ENCODE peak calls at places on chromosomes 5 and 9, in seven cellular contexts. V is choroid plexus epithelial cell, N is pancreas, R is heart left ventricle, Z is SJSA1, G is cardiac muscle cell, P is astrocyte of the spinal cord. X is an unnamed sample.

GRCh38 chr5:36944607-36945225 is 68.1 kb downstream of the NIPBL start:
- DNase-seq in V (peak), N (no peak), R (no peak), Z (no peak), G (peak), P (peak), X (peak)

GRCh38 chr5:143262393-143263174 is 140.9 kb downstream of the NR3C1 start:
- DNase-seq in V (peak), N (no peak), R (no peak), Z (no peak), G (peak), P (peak), X (peak)

GRCh38 chr5:146394486-146394885 is 52.6 kb upstream of the TCERG1 start:
- DNase-seq in V (no peak), N (no peak), R (no peak), Z (no peak), G (no peak), P (no peak), X (no peak)

GRCh38 chr5:41532485-41532884 is 22.1 kb upstream of the PLCXD3 start:
- DNase-seq in V (no peak), N (no peak), R (no peak), Z (no peak), G (no peak), P (no peak), X (no peak)

GRCh38 chr5:55994502-55994997 is at the start of gene IL6ST:
- DNase-seq in V (peak), N (no peak), R (no peak), Z (peak), G (peak), P (peak), X (peak)

GRCh38 chr5:61401726-61402125 is 69.7 kb downstream of the ZSWIM6 start:
- DNase-seq in V (peak), N (no peak), R (no peak), Z (no peak), G (peak), P (peak), X (peak)

GRCh38 chr9:35257986-35258664 is 96.3 kb downstream of the UNC13B start:
- DNase-seq in V (no peak), N (no peak), R (no peak), Z (no peak), G (no peak), P (no peak), X (no peak)

GRCh38 chr5:170795154-170795553 is 11.6 kb downstream of the GABRP start:
- DNase-seq in V (no peak), N (no peak), R (no peak), Z (no peak), G (no peak), P (no peak), X (no peak)

GRCh38 chr9:33453286-33453882 is 6.0 kb upstream of the AQP3 start:
- DNase-seq in V (no peak), N (no peak), R (no peak), Z (no peak), G (no peak), P (no peak), X (no peak)

GRCh38 chr5:119470851-119471451 is 18.7 kb downstream of the HSD17B4 start:
- DNase-seq in V (peak), N (no peak), R (no peak), Z (no peak), G (peak), P (peak), X (peak)

GRCh38 chr5:115423541-115423940 is 121.0 kb downstream of the FEM1C start:
- DNase-seq in V (no peak), N (no peak), R (peak), Z (peak), G (peak), P (no peak), X (no peak)

GRCh38 chr5:116600876-116601275 is 26.3 kb upstream of the SEMA6A start:
- DNase-seq in V (peak), N (no peak), R (no peak), Z (no peak), G (no peak), P (peak), X (no peak)

GRCh38 chr9:82923410-82924242 is 139.3 kb downstream of the RASEF start:
- DNase-seq in V (peak), N (no peak), R (no peak), Z (no peak), G (no peak), P (peak), X (no peak)

GRCh38 chr9:119967867-119968535 is 598.8 kb upstream of the BRINP1 start:
- DNase-seq in V (no peak), N (no peak), R (no peak), Z (no peak), G (no peak), P (no peak), X (no peak)

GRCh38 chr5:39164529-39165402 is 54.6 kb downstream of the FYB1 start:
- DNase-seq in V (peak), N (no peak), R (no peak), Z (no peak), G (no peak), P (no peak), X (peak)

DNA sequence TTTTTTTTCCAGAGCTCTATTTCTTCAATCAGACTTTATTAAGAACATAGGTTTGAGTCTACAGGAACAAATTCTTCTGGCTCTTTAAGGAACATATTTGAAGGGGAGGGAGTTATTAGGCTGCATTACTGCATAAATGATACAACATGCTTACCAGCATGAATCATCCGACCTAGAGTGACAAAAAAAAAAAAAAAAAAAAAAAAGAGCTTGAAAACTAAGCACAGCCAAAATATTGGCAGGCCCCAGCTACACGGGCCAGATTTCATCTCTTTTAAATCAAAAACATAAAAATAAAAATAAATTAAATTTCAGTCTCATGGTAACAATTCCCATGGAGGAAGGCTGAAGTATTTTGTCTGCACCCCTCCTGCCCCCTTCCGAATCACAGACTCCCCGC is 26.3 kb downstream of the MSX2 start:
- DNase-seq in V (peak), N (no peak), R (no peak), Z (no peak), G (peak), P (peak), X (no peak)
- H3K4me3 ChIP-seq in V (peak), N (no peak), R (peak), Z (no peak), G (peak), P (peak), X (peak)

DNA sequence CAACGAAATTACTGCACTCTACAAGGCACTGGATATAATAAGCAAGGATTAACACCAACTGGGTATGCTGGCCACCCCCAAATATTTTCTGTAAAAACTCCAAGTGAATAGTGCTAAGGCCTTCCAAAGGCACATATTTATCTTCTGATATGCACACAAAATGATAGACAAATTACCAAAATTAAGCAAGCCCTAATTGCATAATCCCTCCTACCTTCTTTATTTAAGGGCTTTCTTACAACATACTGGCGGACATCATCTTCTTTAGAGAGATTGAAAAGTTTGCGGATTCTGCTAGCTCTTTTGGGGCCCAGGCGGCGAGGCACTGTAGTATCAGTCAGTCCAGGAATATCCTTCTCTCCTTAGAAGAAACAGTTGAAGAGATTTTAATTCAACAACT is 1.9 kb downstream of the RPS6 start:
- DNase-seq in V (no peak), N (no peak), R (no peak), Z (no peak), G (no peak), P (no peak), X (no peak)
- H3K4me3 ChIP-seq in V (peak), N (peak), R (no peak), Z (no peak), G (peak), P (peak), X (peak)

DNA sequence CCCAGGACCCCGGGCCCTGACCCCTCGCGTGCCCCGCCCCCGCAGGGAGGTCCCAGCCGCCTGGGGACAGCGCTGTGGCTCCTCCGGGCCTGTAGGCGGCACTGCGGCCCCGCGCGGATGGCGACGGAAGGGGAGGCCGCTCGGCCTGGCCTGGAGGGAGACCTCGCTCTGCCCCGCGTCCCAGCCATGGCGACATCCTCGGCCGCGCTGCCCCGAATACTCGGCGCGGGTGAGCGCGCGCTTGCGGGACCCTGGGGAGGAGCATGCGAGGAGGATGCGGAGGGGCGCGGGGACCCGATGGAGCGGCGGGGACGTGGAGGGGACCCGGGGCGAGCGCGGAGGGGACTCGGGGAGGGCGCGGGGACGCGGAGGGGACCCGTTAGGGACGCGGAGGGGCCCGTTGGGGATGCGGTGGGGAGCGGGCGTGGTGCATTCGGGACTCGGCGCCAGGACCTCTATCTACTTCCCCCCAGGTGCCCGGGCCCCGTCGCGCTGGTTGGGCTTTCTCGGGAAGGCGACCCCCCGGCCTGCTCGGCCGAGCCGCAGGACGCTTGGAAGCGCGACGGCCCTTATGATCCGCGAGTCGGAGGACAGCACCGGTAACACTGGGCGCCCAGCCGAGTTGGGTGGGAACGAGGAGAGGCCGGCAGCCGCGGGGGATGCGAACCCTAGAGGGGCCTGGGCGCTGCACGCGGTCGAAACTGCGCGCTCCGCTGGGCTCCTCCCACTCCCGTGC is at the start of gene MRPS2:
- DNase-seq in V (peak), N (peak), R (peak), Z (peak), G (peak), P (peak), X (peak)
- H3K4me3 ChIP-seq in V (peak), N (peak), R (peak), Z (peak), G (peak), P (peak), X (peak)

GRCh38 chr5:44199408-44199807 is 189.8 kb downstream of the FGF10 start:
- DNase-seq in V (no peak), N (no peak), R (no peak), Z (no peak), G (no peak), P (no peak), X (no peak)
- H3K4me3 ChIP-seq in V (no peak), N (no peak), R (no peak), Z (no peak), G (no peak), P (no peak), X (no peak)

GRCh38 chr5:174247239-174247638 is 201.7 kb downstream of the NSG2 start:
- DNase-seq in V (no peak), N (no peak), R (no peak), Z (no peak), G (no peak), P (no peak), X (no peak)

GRCh38 chr5:174245506-174245905 is 200.0 kb downstream of the NSG2 start:
- DNase-seq in V (no peak), N (no peak), R (no peak), Z (no peak), G (no peak), P (peak), X (no peak)

GRCh38 chr5:174252121-174252520 is 206.6 kb downstream of the NSG2 start:
- DNase-seq in V (no peak), N (no peak), R (no peak), Z (no peak), G (no peak), P (no peak), X (no peak)

GRCh38 chr5:174246743-174247142 is 201.2 kb downstream of the NSG2 start:
- DNase-seq in V (no peak), N (no peak), R (no peak), Z (no peak), G (no peak), P (no peak), X (no peak)

DNA sequence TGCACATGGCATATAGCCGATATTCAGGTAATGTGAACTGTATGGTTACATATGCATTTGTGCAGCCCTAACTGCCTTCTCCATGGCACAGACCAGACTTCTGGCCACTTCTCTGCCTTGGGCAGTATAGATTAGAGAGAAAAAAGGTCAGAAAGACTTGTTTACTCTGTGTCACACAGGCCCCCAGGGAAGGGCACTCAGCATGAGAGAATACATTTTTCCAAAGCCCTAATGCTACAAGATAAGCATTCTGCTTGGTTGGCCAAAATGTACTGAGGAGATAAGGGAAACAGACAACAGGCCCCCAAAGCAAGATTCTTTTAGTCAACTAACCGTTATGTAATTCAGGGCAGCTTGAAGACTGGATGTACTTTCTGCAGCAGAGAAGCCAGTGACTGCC is 205.8 kb downstream of the NSG2 start:
- DNase-seq in V (no peak), N (no peak), R (no peak), Z (no peak), G (no peak), P (no peak), X (no peak)
- H3K4me3 ChIP-seq in V (no peak), N (no peak), R (no peak), Z (no peak), G (no peak), P (no peak), X (no peak)

GRCh38 chr9:96853711-96854072 is 622 bp downstream of the ZNF782 start:
- DNase-seq in V (peak), N (no peak), R (no peak), Z (no peak), G (no peak), P (peak), X (peak)

GRCh38 chr9:96854877-96855273 is 561 bp upstream of the ZNF782 start:
- DNase-seq in V (no peak), N (no peak), R (no peak), Z (no peak), G (no peak), P (no peak), X (no peak)

GRCh38 chr9:96856363-96857286 is 2.3 kb upstream of the ZNF782 start:
- DNase-seq in V (peak), N (peak), R (peak), Z (no peak), G (peak), P (peak), X (peak)

GRCh38 chr9:96854073-96854876 is at the start of gene ZNF782:
- DNase-seq in V (peak), N (peak), R (peak), Z (peak), G (peak), P (peak), X (peak)

GRCh38 chr9:96852676-96853075 is 1.6 kb downstream of the ZNF782 start:
- DNase-seq in V (no peak), N (no peak), R (no peak), Z (no peak), G (no peak), P (no peak), X (peak)
- H3K4me3 ChIP-seq in V (no peak), N (peak), R (no peak), Z (no peak), G (no peak), P (no peak), X (peak)

DNA sequence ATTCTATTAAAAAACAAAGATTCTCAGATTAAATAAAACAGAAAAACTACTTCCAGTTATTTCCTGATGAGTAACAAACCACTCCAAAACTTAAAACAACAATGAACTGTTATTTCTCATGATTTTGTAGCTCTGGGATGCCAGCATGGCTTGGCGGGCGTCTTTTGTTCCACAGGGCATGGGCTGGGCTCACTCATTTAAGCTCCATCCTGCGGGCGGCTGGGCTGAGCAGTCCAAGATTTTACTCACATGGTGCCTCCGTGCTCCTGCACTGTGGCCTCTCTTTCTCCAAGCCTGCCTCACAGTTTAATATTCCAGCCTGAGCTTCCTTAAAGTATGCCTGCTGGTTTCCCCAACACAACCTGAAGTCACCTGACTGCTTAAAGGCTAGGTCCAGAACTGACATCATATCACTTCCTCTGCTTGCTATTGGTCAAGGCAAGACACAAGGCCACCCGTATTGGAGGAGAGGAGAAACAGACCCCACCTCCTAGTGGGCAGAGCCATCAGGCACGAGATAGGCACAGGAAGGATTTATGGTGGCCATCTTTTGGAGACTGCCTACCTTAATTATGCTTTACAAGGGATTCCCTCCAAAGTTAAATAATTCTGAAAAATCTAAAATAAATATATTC is 41.6 kb upstream of the ZBTB43 start:
- DNase-seq in V (peak), N (no peak), R (no peak), Z (no peak), G (no peak), P (no peak), X (peak)
- H3K4me3 ChIP-seq in V (no peak), N (no peak), R (no peak), Z (no peak), G (no peak), P (no peak), X (no peak)

X was measured in PC-3.